ENCODE peak calls at places on chromosomes 2 and 18, in seven cellular contexts. S is pancreas, F is IMR-90, I is lower lobe of right lung, A is right lobe of liver, Q is bronchial epithelial cell, B is PC-9. D is an unnamed sample.

GRCh38 chr2:195575879-195576391 is 81.1 kb upstream of the SLC39A10 start:
- DNase-seq in S (no peak), F (peak), I (no peak), A (no peak), Q (peak), B (peak), D (peak)

GRCh38 chr2:96547203-96547641 is 10.7 kb downstream of the ARID5A start:
- DNase-seq in S (no peak), F (no peak), I (no peak), A (no peak), Q (no peak), B (no peak), D (no peak)

GRCh38 chr2:28080911-28081310 is 190.4 kb downstream of the BABAM2 start:
- DNase-seq in S (no peak), F (peak), I (no peak), A (no peak), Q (no peak), B (no peak), D (peak)

GRCh38 chr2:172179045-172179742 is 76.5 kb upstream of the DLX2 start:
- DNase-seq in S (no peak), F (peak), I (no peak), A (no peak), Q (peak), B (peak), D (no peak)

GRCh38 chr2:121350884-121351283 is 65.9 kb upstream of the TFCP2L1 start:
- DNase-seq in S (no peak), F (no peak), I (no peak), A (no peak), Q (no peak), B (no peak), D (no peak)

GRCh38 chr2:239106314-239106908 is 258.5 kb downstream of the TWIST2 start:
- DNase-seq in S (no peak), F (peak), I (no peak), A (no peak), Q (peak), B (peak), D (peak)

GRCh38 chr2:111669928-111670695 is 213.9 kb downstream of the ANAPC1 start:
- DNase-seq in S (no peak), F (peak), I (no peak), A (no peak), Q (no peak), B (no peak), D (no peak)

GRCh38 chr2:120720746-120721145 is 14.9 kb upstream of the GLI2 start:
- DNase-seq in S (no peak), F (no peak), I (no peak), A (no peak), Q (no peak), B (no peak), D (no peak)

GRCh38 chr2:143482316-143482715 is 353.1 kb downstream of the ARHGAP15 start:
- DNase-seq in S (no peak), F (peak), I (no peak), A (no peak), Q (no peak), B (no peak), D (peak)

GRCh38 chr18:21262244-21262643 is 20.2 kb downstream of the GREB1L start:
- DNase-seq in S (no peak), F (no peak), I (no peak), A (no peak), Q (no peak), B (no peak), D (peak)

GRCh38 chr18:21260621-21261020 is 18.6 kb downstream of the GREB1L start:
- DNase-seq in S (no peak), F (no peak), I (no peak), A (no peak), Q (no peak), B (no peak), D (no peak)

GRCh38 chr18:21264651-21265050 is 22.6 kb downstream of the GREB1L start:
- DNase-seq in S (no peak), F (no peak), I (no peak), A (no peak), Q (peak), B (peak), D (peak)

GRCh38 chr18:21261352-21261751 is 19.3 kb downstream of the GREB1L start:
- DNase-seq in S (no peak), F (no peak), I (no peak), A (no peak), Q (no peak), B (no peak), D (no peak)

DNA sequence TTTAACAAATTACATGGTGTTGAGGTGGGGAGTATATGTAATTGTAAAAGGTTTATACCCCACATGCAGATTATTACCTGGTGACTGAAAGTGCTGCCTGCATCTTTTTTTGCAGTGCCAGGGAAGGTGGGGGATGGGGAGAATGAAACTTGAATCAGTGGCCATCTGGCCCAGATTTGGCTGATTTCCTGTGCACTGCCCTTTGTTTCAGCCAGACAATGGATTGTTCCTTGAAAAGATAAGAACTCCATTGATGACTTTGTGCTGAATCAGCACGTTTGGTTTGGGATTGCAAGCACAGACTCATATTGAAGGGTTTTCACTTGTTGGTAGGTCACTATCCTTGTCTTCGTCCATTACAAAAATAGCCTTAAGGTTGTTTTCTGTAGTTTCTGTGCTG is 20.9 kb downstream of the GREB1L start:
- DNase-seq in S (no peak), F (no peak), I (no peak), A (no peak), Q (peak), B (no peak), D (no peak)
- H3K4me3 ChIP-seq in S (no peak), F (no peak), I (no peak), A (no peak), Q (no peak), B (no peak), D (no peak)

GRCh38 chr2:186588940-186589732 is 720 bp upstream of the ITGAV start:
- DNase-seq in S (no peak), F (no peak), I (no peak), A (no peak), Q (peak), B (no peak), D (no peak)

GRCh38 chr2:186592137-186592875 is 2.5 kb downstream of the ITGAV start:
- DNase-seq in S (no peak), F (peak), I (no peak), A (no peak), Q (peak), B (no peak), D (no peak)

GRCh38 chr2:186588421-186588820 is 1.4 kb upstream of the ITGAV start:
- DNase-seq in S (no peak), F (no peak), I (no peak), A (no peak), Q (no peak), B (no peak), D (no peak)

GRCh38 chr2:186590538-186591441 is 934 bp downstream of the ITGAV start:
- DNase-seq in S (no peak), F (peak), I (no peak), A (no peak), Q (peak), B (peak), D (peak)

DNA sequence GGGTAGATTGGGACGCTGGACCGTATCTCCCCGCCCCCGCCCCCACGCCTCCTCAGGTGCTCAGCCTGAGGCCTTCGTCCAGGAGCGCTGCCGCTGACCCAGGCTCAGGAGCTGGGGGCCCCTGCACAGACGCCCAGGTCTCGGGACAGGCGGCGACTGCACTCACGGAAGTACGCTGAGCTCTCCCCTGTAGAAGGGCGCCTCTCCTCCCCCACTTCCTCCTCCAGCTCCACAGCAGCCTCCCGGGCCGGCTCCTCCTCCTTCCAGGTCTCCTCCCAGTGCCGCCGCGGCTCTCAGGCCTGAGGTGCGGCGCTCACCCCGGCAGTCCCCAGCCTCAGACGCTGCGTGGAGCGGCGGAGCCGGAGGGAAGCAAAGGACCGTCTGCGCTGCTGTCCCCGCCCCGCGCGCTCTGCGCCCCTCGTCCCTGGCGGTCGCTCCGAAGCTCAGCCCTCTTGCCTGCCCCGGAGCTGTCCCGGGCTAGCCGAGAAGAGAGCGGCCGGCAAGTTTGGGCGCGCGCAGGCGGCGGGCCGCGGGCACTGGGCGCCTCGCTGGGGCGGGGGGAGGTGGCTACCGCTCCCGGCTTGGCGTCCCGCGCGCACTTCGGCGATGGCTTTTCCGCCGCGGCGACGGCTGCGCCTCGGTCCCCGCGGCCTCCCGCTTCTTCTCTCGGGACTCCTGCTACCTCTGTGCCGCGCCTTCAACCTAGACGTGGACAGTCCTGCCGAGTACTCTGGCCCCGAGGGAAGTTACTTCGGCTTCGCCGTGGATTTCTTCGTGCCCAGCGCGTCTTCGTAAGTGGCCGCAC is at the start of gene ITGAV:
- DNase-seq in S (peak), F (peak), I (peak), A (peak), Q (peak), B (peak), D (peak)
- TF ChIP-seq CTCF in S (no peak), F (no peak), I (no peak), A (no peak), Q (no peak), B (no peak), D (no peak)

DNA sequence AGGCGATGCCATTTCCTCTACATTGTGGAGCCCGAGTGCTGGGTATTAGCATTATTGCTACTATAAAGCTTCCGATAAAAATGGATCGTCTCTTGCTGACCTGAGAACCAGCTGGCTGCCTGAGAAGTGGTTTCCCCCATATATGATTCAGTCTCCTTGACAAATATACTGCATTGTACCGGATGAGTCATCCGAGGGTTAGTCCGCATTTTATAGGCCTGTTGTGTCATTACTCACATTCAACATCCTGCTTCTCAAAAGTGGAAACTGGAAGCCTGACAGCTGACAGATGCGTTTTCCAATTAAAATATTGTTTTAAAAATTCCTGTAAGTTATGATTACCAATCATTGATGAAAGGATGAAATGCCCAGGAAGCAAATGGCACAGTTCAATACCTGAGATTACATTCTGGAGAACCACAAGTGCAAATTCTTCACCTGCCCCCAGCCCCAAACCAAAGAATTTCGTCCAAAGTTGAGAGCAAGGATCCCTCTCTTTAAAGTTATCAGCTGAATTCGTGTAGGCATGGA is 65.7 kb downstream of the SPRED2 start:
- DNase-seq in S (no peak), F (peak), I (no peak), A (no peak), Q (peak), B (peak), D (peak)
- H3K4me3 ChIP-seq in S (no peak), F (no peak), I (no peak), A (no peak), Q (peak), B (peak), D (peak)

GRCh38 chr2:218993345-218994315 is at the start of gene CRYBA2:
- DNase-seq in S (no peak), F (no peak), I (no peak), A (no peak), Q (peak), B (no peak), D (peak)
- TF ChIP-seq CTCF in S (no peak), F (no peak), I (no peak), A (no peak), Q (peak), B (peak), D (no peak)

GRCh38 chr2:113891265-113891959 is 1.5 kb downstream of the ACTR3 start:
- DNase-seq in S (no peak), F (no peak), I (no peak), A (no peak), Q (peak), B (no peak), D (no peak)
- H3K4me3 ChIP-seq in S (peak), F (peak), I (peak), A (peak), Q (peak), B (peak), D (peak)